ENCODE peak calls at places on chromosome 2, in six cellular contexts. P is upper lobe of left lung, T is HepG2, V is A549, K is K562, X is GM12878. B is an unnamed sample.

GRCh38 chr2:127605691-127606277 is 40.2 kb upstream of the GPR17 start:
- ATAC-seq in P (no peak), T (no peak), V (no peak), K (no peak), X (no peak), B (no peak)

GRCh38 chr2:241733391-241734207 is 831 bp upstream of the D2HGDH start:
- ATAC-seq in P (no peak), T (no peak), V (no peak), K (no peak), X (no peak), B (no peak)

GRCh38 chr2:202193881-202194353 is 44.5 kb downstream of the SUMO1 start:
- ATAC-seq in P (no peak), T (peak), V (no peak), K (no peak), X (no peak), B (no peak)

GRCh38 chr2:226087051-226087450 is 687.5 kb downstream of the NYAP2 start:
- ATAC-seq in P (no peak), T (peak), V (no peak), K (no peak), X (no peak), B (no peak)

GRCh38 chr2:45264227-45265225 is 255.3 kb upstream of the SIX2 start:
- ATAC-seq in P (no peak), T (peak), V (no peak), K (no peak), X (peak), B (no peak)

GRCh38 chr2:3253913-3254437 is 123.6 kb downstream of the EIPR1 start:
- ATAC-seq in P (no peak), T (no peak), V (no peak), K (no peak), X (peak), B (no peak)

GRCh38 chr2:160417745-160418397 is 75.7 kb downstream of the RBMS1 start:
- ATAC-seq in P (peak), T (no peak), V (peak), K (no peak), X (no peak), B (no peak)

GRCh38 chr2:43745457-43745856 is 28.4 kb upstream of the DYNC2LI1 start:
- ATAC-seq in P (no peak), T (peak), V (no peak), K (no peak), X (no peak), B (no peak)

GRCh38 chr2:61218817-61219170 is 56.8 kb downstream of the C2orf74 start:
- ATAC-seq in P (no peak), T (no peak), V (no peak), K (no peak), X (no peak), B (no peak)

GRCh38 chr2:39930175-39930926 is 151.3 kb upstream of the THUMPD2 start:
- ATAC-seq in P (no peak), T (no peak), V (no peak), K (no peak), X (no peak), B (no peak)

GRCh38 chr2:234328444-234328990 is 168.4 kb downstream of the ARL4C start:
- ATAC-seq in P (peak), T (no peak), V (peak), K (no peak), X (no peak), B (no peak)

GRCh38 chr2:28654981-28655322 is 96.7 kb upstream of the PPP1CB start:
- ATAC-seq in P (no peak), T (no peak), V (no peak), K (no peak), X (no peak), B (no peak)

GRCh38 chr2:45267062-45267702 is 257.9 kb upstream of the SIX2 start:
- ATAC-seq in P (no peak), T (no peak), V (no peak), K (no peak), X (no peak), B (no peak)

GRCh38 chr2:65358690-65359400 is 73.6 kb downstream of the SPRED2 start:
- ATAC-seq in P (peak), T (no peak), V (no peak), K (peak), X (no peak), B (no peak)

GRCh38 chr2:29273004-29273703 is 157.9 kb downstream of the CLIP4 start:
- ATAC-seq in P (peak), T (peak), V (no peak), K (no peak), X (no peak), B (no peak)

GRCh38 chr2:171540437-171540836 is 18.2 kb downstream of the CYBRD1 start:
- ATAC-seq in P (no peak), T (no peak), V (no peak), K (no peak), X (peak), B (no peak)

GRCh38 chr2:178271629-178272333 is 77.5 kb downstream of the OSBPL6 start:
- ATAC-seq in P (peak), T (no peak), V (no peak), K (no peak), X (no peak), B (peak)

GRCh38 chr2:128422571-128422970 is 103.9 kb upstream of the HS6ST1 start:
- ATAC-seq in P (peak), T (no peak), V (peak), K (no peak), X (no peak), B (peak)

GRCh38 chr2:144504191-144504590 is 15.7 kb downstream of the ZEB2 start:
- ATAC-seq in P (peak), T (peak), V (peak), K (peak), X (no peak), B (no peak)

GRCh38 chr2:98875081-98875728 is 60.8 kb downstream of the CRACDL start:
- ATAC-seq in P (no peak), T (no peak), V (no peak), K (no peak), X (peak), B (no peak)

GRCh38 chr2:69083126-69083733 is 70.3 kb downstream of the ANTXR1 start:
- ATAC-seq in P (no peak), T (no peak), V (peak), K (no peak), X (no peak), B (peak)

GRCh38 chr2:35973737-35974132 is 381.8 kb upstream of the CRIM1 start:
- ATAC-seq in P (no peak), T (no peak), V (no peak), K (no peak), X (no peak), B (no peak)

GRCh38 chr2:132910432-132910831 is 240.4 kb upstream of the LYPD1 start:
- ATAC-seq in P (no peak), T (no peak), V (no peak), K (no peak), X (no peak), B (no peak)

GRCh38 chr2:28413152-28413895 is 20.7 kb downstream of the FOSL2 start:
- ATAC-seq in P (peak), T (peak), V (peak), K (peak), X (peak), B (no peak)

GRCh38 chr2:120654383-120655134 is 81.1 kb upstream of the GLI2 start:
- ATAC-seq in P (no peak), T (peak), V (no peak), K (no peak), X (no peak), B (no peak)

GRCh38 chr2:135985826-135986393 is 484 bp upstream of the DARS1 start:
- ATAC-seq in P (peak), T (peak), V (peak), K (peak), X (peak), B (peak)

GRCh38 chr2:157497603-157498314 is 53.9 kb upstream of the CYTIP start:
- ATAC-seq in P (peak), T (peak), V (peak), K (peak), X (peak), B (no peak)

GRCh38 chr2:187527262-187527661 is 27.0 kb downstream of the TFPI start:
- ATAC-seq in P (no peak), T (peak), V (no peak), K (no peak), X (no peak), B (no peak)

GRCh38 chr2:147628971-147629421 is 215.8 kb upstream of the ACVR2A start:
- ATAC-seq in P (peak), T (no peak), V (no peak), K (no peak), X (peak), B (no peak)

GRCh38 chr2:219527076-219527394 is 12.8 kb downstream of the ASIC4 start:
- ATAC-seq in P (no peak), T (peak), V (peak), K (no peak), X (no peak), B (no peak)

DNA sequence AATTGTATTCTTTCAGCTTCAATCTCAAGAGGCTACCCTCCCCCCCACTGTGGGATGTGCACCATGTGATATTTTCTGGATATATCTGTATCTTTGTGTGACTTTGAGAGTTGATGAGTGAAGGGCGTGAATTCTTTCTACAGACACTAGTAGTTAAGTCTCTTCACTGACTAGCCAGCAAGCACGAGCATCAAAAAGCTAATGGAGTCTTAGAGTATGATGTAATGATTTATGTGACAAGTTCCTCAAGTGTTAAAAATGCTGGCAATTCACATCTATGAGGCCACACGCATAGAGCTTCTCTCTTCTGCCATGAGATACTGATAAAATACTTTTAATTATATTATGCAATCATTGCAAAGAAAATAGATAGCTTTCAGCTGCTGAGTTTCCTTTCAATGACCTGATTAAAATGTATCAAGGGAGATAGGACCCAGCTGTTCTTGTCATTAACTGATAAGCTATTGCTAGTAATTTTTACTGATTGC is 304.8 kb downstream of the TRIB2 start:
- ATAC-seq in P (no peak), T (no peak), V (no peak), K (peak), X (no peak), B (no peak)
- TF ChIP-seq EP300 in P (no peak), T (no peak), V (no peak), K (no peak), X (no peak), B (no peak)

GRCh38 chr2:208356846-208357574 is 49.6 kb upstream of the PTH2R start:
- ATAC-seq in P (no peak), T (no peak), V (no peak), K (no peak), X (peak), B (no peak)
- TF ChIP-seq CTCF in P (no peak), T (no peak), V (no peak), K (no peak), X (no peak), B (no peak)

GRCh38 chr2:2192385-2192957 is 138.6 kb downstream of the MYT1L start:
- ATAC-seq in P (no peak), T (no peak), V (no peak), K (no peak), X (no peak), B (no peak)
- H3K27ac ChIP-seq in P (no peak), T (no peak), V (no peak), K (no peak), X (no peak), B (no peak)

GRCh38 chr2:72363406-72363805 is 215.7 kb upstream of the CYP26B1 start:
- ATAC-seq in P (no peak), T (no peak), V (no peak), K (no peak), X (no peak), B (no peak)

GRCh38 chr2:72367530-72368225 is 220.0 kb upstream of the CYP26B1 start:
- ATAC-seq in P (peak), T (peak), V (peak), K (no peak), X (no peak), B (peak)
- TF ChIP-seq EP300 in P (no peak), T (no peak), V (peak), K (no peak), X (no peak), B (no peak)

DNA sequence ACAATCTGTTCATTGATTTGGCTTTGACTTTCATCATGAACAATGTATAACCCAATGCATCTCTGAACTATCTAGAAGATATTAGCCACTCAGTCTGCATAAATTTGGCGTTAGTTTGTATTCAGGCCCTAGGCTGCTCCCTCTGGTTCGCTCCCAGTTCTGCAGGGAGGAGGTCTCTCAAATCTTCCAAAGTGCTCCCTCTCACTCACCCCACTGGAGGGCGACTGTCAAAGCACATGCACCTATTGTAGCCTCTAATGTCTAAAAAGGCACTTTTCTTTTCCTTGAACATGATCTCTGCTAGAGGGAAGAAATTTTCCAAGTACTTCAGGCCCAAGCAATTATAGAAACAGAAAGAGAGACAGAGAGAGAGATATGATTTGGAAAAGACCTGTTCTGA is 291.5 kb downstream of the TDRD15 start:
- ATAC-seq in P (no peak), T (peak), V (no peak), K (peak), X (peak), B (no peak)
- TF ChIP-seq CTCF in P (no peak), T (no peak), V (no peak), K (no peak), X (no peak), B (no peak)

DNA sequence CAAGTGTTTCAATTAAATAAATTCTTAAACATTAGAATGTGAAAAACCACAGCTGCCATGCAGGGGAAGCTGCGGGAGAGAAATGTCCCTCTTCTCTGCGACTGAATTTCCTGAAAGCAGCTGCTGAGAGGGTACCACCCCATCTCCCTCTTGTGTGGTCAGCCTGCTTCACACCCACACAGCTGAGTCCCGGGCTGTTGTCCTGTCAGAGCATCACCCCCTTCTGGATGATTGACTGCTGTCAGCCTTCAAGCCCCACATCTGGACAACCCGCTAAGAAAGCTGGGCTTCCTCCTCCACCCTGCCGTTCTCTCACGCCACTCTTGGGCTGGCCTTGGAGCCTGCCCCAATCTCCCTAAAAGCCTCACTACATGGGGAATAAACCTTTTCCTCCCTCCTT is 26.0 kb downstream of the SH3YL1 start:
- ATAC-seq in P (no peak), T (no peak), V (no peak), K (no peak), X (no peak), B (no peak)
- H3K27ac ChIP-seq in P (no peak), T (no peak), V (no peak), K (no peak), X (no peak), B (no peak)